ENCODE peak calls at places on chromosomes 7 and 10, in five cellular contexts. P is SK-N-SH, O is GM12878, M is K562, W is HepG2. V is an unnamed sample.

GRCh38 chr10:114629824-114630430 is 28.1 kb downstream of the ABLIM1 start:
- DNase-seq in P (no peak), O (no peak), M (no peak), W (no peak), V (no peak)

GRCh38 chr10:22314852-22315251 is 1.3 kb upstream of the COMMD3 start:
- DNase-seq in P (no peak), O (no peak), M (no peak), W (no peak), V (no peak)

GRCh38 chr10:60703266-60704041 is 74.8 kb upstream of the CDK1 start:
- DNase-seq in P (no peak), O (no peak), M (no peak), W (no peak), V (no peak)

GRCh38 chr10:132429281-132430230 is 32.6 kb downstream of the PWWP2B start:
- DNase-seq in P (peak; percentile 39), O (no peak), M (no peak), W (no peak), V (no peak)

GRCh38 chr7:37420931-37421330 is 27.7 kb downstream of the ELMO1 start:
- DNase-seq in P (no peak), O (no peak), M (no peak), W (no peak), V (no peak)

GRCh38 chr7:33926535-33926934 is 21.2 kb downstream of the BMPER start:
- DNase-seq in P (no peak), O (no peak), M (no peak), W (no peak), V (no peak)

GRCh38 chr10:32985781-32986350 is 27.8 kb upstream of the ITGB1 start:
- DNase-seq in P (no peak), O (no peak), M (peak; percentile 35), W (peak; percentile 76), V (no peak)

GRCh38 chr10:129536336-129536735 is 69.3 kb downstream of the MGMT start:
- DNase-seq in P (no peak), O (no peak), M (no peak), W (no peak), V (no peak)

GRCh38 chr7:83439021-83439420 is 209.9 kb downstream of the SEMA3E start:
- DNase-seq in P (no peak), O (no peak), M (no peak), W (no peak), V (no peak)

GRCh38 chr7:128257458-128257857 is 16.4 kb downstream of the LEP start:
- DNase-seq in P (no peak), O (no peak), M (no peak), W (no peak), V (no peak)

GRCh38 chr10:13521021-13521420 is 7.8 kb downstream of the BEND7 start:
- DNase-seq in P (no peak), O (no peak), M (no peak), W (no peak), V (no peak)

GRCh38 chr7:138204285-138204988 is 128.2 kb downstream of the AKR1D1 start:
- DNase-seq in P (peak; percentile 38), O (no peak), M (no peak), W (no peak), V (no peak)

GRCh38 chr7:27607210-27607606 is 55.5 kb downstream of the HIBADH start:
- DNase-seq in P (no peak), O (no peak), M (no peak), W (no peak), V (no peak)

GRCh38 chr10:110527731-110528171 is 30.0 kb downstream of the DUSP5 start:
- DNase-seq in P (no peak), O (no peak), M (no peak), W (peak; percentile 60), V (no peak)

GRCh38 chr7:40551685-40552576 is 417.1 kb downstream of the SUGCT start:
- DNase-seq in P (peak; percentile 81), O (peak; percentile 11), M (peak; percentile 23), W (peak; percentile 3), V (no peak)

GRCh38 chr7:74474271-74474865 is 20.7 kb downstream of the GTF2IRD1 start:
- DNase-seq in P (no peak), O (no peak), M (no peak), W (no peak), V (no peak)

GRCh38 chr10:6838118-6838517 is 258.0 kb upstream of the PRKCQ start:
- DNase-seq in P (no peak), O (no peak), M (peak; percentile 10), W (peak; percentile 1), V (no peak)

GRCh38 chr7:54542920-54543539 is 855 bp downstream of the VSTM2A start:
- DNase-seq in P (peak; percentile 58), O (no peak), M (no peak), W (no peak), V (no peak)

GRCh38 chr10:131908151-131908550 is 7.3 kb downstream of the PPP2R2D start:
- DNase-seq in P (no peak), O (no peak), M (no peak), W (peak; percentile 38), V (no peak)

GRCh38 chr7:110519851-110520250 is 571.1 kb upstream of the LRRN3 start:
- DNase-seq in P (no peak), O (no peak), M (no peak), W (no peak), V (no peak)

GRCh38 chr10:44962870-44963738 is 3.5 kb downstream of the RASSF4 start:
- DNase-seq in P (no peak), O (no peak), M (no peak), W (peak; percentile 61), V (no peak)

GRCh38 chr7:34227525-34227924 is 322.2 kb downstream of the BMPER start:
- DNase-seq in P (no peak), O (no peak), M (no peak), W (no peak), V (no peak)

GRCh38 chr7:19056305-19056704 is 61.1 kb downstream of the TWIST1 start:
- DNase-seq in P (no peak), O (no peak), M (no peak), W (no peak), V (no peak)

GRCh38 chr10:63720072-63720537 is 198.9 kb downstream of the REEP3 start:
- DNase-seq in P (peak; percentile 27), O (peak; percentile 25), M (peak; percentile 66), W (peak; percentile 48), V (peak; percentile 62)

GRCh38 chr7:95411036-95411435 is 14.9 kb upstream of the PON3 start:
- DNase-seq in P (no peak), O (no peak), M (no peak), W (no peak), V (no peak)

GRCh38 chr7:29987821-29988317 is 1.7 kb downstream of the SCRN1 start:
- DNase-seq in P (peak; percentile 36), O (no peak), M (no peak), W (peak; percentile 92), V (peak; percentile 89)

GRCh38 chr7:123024989-123025758 is 29.7 kb upstream of the TAS2R16 start:
- DNase-seq in P (no peak), O (no peak), M (no peak), W (no peak), V (no peak)

GRCh38 chr10:43871545-43871944 is 222.9 kb upstream of the ZNF32 start:
- DNase-seq in P (no peak), O (no peak), M (no peak), W (no peak), V (no peak)

GRCh38 chr7:28745351-28745750 is 212.8 kb downstream of the TRIL start:
- DNase-seq in P (no peak), O (no peak), M (no peak), W (no peak), V (no peak)
- TF ChIP-seq ZBTB33 in P (no peak), O (no peak), M (no peak), W (no peak), V (no peak)

GRCh38 chr7:1291040-1291689 is 58.5 kb downstream of the UNCX start:
- DNase-seq in P (no peak), O (no peak), M (no peak), W (no peak), V (no peak)
- H3K27ac ChIP-seq in P (no peak overlapping the region), O (no peak overlapping the region), M (no peak overlapping the region), W (no peak overlapping the region), V (no peak overlapping the region)

GRCh38 chr7:1250901-1251300 is 18.2 kb downstream of the UNCX start:
- DNase-seq in P (no peak), O (no peak), M (no peak), W (no peak), V (no peak)
- TF ChIP-seq ZBTB33 in P (no peak), O (no peak), M (no peak), W (no peak), V (no peak)

DNA sequence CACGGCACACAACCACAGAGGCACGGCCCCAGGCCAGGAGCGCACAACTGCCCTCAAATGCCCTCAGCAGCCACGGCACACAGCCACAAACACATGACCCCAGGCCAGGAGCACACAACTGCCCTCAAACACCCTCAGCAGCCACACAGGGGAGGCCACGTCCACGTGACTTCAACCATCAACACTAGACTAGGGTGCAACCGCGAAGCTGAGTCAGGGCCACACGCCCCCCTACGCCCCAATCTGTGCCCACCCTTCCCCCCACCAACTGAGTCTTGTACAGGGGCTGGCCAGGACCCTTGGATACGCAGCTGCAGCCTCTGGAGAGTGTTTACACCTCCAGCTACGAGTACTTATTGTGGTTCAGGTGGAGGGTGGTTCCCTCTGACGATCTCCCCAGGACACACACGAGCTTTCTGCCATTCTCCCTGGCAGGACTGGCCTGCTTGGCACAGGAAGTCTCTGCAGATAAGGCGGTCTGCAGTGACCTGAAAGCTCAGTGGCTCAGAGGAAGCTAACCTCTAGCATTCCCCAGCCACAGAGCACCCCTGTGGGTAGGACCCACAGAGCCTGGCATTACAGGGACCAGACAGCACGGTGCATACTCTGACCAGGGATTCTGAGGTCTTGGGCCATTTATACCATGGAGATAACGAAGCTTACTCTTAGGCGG is 2.0 kb upstream of the GPR146 start:
- DNase-seq in P (no peak), O (no peak), M (no peak), W (no peak), V (no peak)
- H3K27ac ChIP-seq in P (peak overlapping the region; percentile 71), O (no peak overlapping the region), M (peak overlapping the region; percentile 64), W (peak overlapping the region; percentile 17), V (no peak overlapping the region)

V was measured in HCT116.